ENCODE peak calls at places on chromosomes 13 and 19, in seven cellular contexts. P, Z, F, M, R, J and I are unnamed samples.

GRCh38 chr19:12648088-12648487 is 18.5 kb downstream of the MAN2B1 start:
- DNase-seq in P (peak; percentile 85), M (peak; percentile 53), J (no peak), R (no peak), F (no peak), Z (no peak), I (no peak)

GRCh38 chr13:97573011-97573410 is 139.0 kb downstream of the RAP2A start:
- DNase-seq in P (no peak), F (no peak), R (no peak), J (no peak), Z (no peak), M (no peak), I (no peak)

GRCh38 chr19:41957838-41958366 is 1.2 kb downstream of the RABAC1 start:
- DNase-seq in P (peak; percentile 90), R (no peak), Z (peak; percentile 81), J (peak; percentile 72), M (peak; percentile 87), F (peak; percentile 75), I (peak; percentile 79)

GRCh38 chr19:35231956-35232746 is 3.6 kb upstream of the FAM187B start:
- DNase-seq in R (no peak), P (no peak), J (no peak), Z (no peak), M (no peak), F (no peak), I (no peak)

GRCh38 chr13:39767791-39768564 is 112.5 kb downstream of the COG6 start:
- DNase-seq in Z (no peak), P (no peak), F (no peak), J (no peak), R (no peak), M (no peak), I (no peak)

GRCh38 chr19:37817180-37817911 is 38.0 kb upstream of the ZNF573 start:
- DNase-seq in Z (no peak), M (no peak), J (peak; percentile 86), R (no peak), P (peak; percentile 86), F (peak; percentile 63), I (no peak)

GRCh38 chr19:32816555-32817099 is 52.9 kb downstream of the SLC7A9 start:
- DNase-seq in P (no peak), Z (no peak), J (no peak), R (no peak), M (no peak), F (peak; percentile 46), I (no peak)

GRCh38 chr19:3975637-3976087 is 4.8 kb upstream of the DAPK3 start:
- DNase-seq in F (no peak), R (no peak), P (no peak), J (peak; percentile 49), Z (no peak), M (no peak), I (no peak)

GRCh38 chr19:49997709-49998108 is 27.5 kb downstream of the VRK3 start:
- DNase-seq in P (peak; percentile 78), R (peak; percentile 26), J (peak; percentile 51), F (no peak), M (peak; percentile 79), Z (peak; percentile 56), I (peak; percentile 49)

GRCh38 chr13:112643759-112644459 is 45.9 kb upstream of the ATP11A start:
- DNase-seq in P (no peak), R (no peak), M (no peak), J (no peak), F (no peak), Z (peak; percentile 13), I (no peak)

GRCh38 chr13:46160474-46161066 is 21.4 kb downstream of the LCP1 start:
- DNase-seq in P (peak; percentile 75), M (peak; percentile 24), R (no peak), Z (peak; percentile 58), J (no peak), F (peak; percentile 40), I (peak; percentile 48)

GRCh38 chr13:76873454-76873853 is 12.8 kb downstream of the KCTD12 start:
- DNase-seq in F (no peak), M (no peak), R (no peak), Z (no peak), P (no peak), J (no peak), I (no peak)

GRCh38 chr13:89497658-89498057 is 1826.5 kb downstream of the SLITRK5 start:
- DNase-seq in J (no peak), R (no peak), Z (no peak), P (no peak), M (no peak), F (no peak), I (no peak)

GRCh38 chr19:44552324-44552723 is 22.8 kb upstream of the CEACAM20 start:
- DNase-seq in Z (peak; percentile 47), F (peak; percentile 50), R (no peak), J (peak; percentile 95), M (peak; percentile 71), P (peak; percentile 40), I (peak; percentile 63)

GRCh38 chr13:38899581-38899980 is 91.0 kb downstream of the STOML3 start:
- DNase-seq in J (no peak), P (no peak), R (no peak), Z (no peak), F (no peak), M (no peak), I (no peak)

GRCh38 chr13:40185393-40185792 is 481.0 kb downstream of the FOXO1 start:
- DNase-seq in J (no peak), M (no peak), F (no peak), Z (no peak), P (no peak), R (no peak), I (no peak)

DNA sequence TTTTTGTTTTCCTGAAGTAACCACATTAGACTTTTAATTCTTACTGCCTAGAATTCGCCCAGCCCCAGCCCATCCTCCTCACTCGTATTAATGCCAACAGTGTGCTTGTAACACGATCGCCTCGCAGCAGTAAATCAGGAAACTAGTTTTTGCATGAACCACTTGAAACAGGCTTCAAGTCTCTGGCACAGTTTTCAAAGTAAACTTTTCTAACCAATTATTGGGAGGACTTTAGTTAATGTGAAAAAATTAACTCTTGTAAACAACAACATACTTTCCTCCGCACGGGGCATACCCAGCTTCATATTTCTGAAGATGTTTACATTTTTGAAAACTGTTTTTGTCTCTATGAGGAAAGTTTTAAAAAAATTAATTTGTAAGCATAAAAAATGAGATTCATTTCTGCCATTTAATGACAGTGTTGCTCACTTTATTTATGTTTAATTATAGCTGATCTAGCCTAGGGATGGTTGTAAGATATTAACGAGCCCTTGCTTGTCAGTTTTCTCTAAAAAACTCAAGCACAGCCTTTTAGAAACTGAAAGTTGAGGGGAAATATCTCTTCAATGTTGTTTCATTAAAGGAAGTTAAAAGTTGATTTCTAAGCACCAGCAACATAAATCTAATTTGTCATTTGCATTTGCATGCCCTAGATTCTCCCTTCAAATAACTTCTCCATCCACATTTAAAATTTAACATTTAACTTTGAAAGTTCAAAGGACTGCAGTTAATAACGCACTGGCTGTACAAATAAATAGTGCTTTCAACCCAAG is 39.4 kb downstream of the TNFRSF19 start:
- DNase-seq in F (no peak), J (no peak), P (no peak), Z (no peak), M (no peak), R (no peak), I (no peak)
- TF ChIP-seq YY1 in F (no peak), J (no peak), P (no peak), Z (no peak), M (no peak), R (no peak), I (no peak)

GRCh38 chr19:8451885-8452284 is 7.1 kb downstream of the HNRNPM start:
- DNase-seq in J (no peak), M (no peak), Z (peak; percentile 28), R (no peak), F (no peak), P (no peak), I (no peak)
- TF ChIP-seq YY1 in J (no peak), M (no peak), Z (no peak), R (no peak), F (no peak), P (no peak), I (no peak)

DNA sequence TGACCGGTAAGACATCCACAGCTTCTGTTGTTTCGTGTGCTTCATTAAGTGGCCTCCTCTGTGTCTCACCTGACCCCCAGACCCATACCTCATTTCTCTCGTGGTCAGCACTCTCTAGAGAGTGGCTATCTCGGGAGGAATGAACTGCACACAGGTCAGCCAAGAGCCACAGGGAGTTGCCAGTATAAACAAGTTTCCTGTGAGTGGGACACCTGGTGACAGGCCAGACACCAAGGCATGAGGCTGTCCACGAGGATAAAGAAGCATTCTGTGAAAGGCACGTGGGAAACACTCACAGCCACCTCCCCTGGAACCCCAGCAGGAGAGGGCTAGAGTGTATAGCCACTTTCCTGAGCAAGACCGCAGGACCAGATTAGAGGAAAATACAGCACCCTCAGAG is 115.8 kb downstream of the NUFIP1 start:
- DNase-seq in F (no peak), P (no peak), Z (no peak), M (no peak), R (no peak), J (no peak), I (no peak)
- TF ChIP-seq YY1 in F (no peak), P (no peak), Z (no peak), M (no peak), R (no peak), J (no peak), I (no peak)

GRCh38 chr19:45613926-45614725 is 12.1 kb upstream of the GPR4 start:
- DNase-seq in Z (no peak), P (no peak), R (peak; percentile 73), M (no peak), F (no peak), J (no peak), I (peak; percentile 84)

GRCh38 chr19:45616709-45617027 is 14.7 kb upstream of the GPR4 start:
- DNase-seq in R (no peak), M (no peak), P (no peak), F (no peak), J (no peak), Z (no peak), I (no peak)

GRCh38 chr19:45621976-45622503 is 17.2 kb downstream of the EML2 start:
- DNase-seq in F (no peak), M (no peak), R (no peak), Z (no peak), J (no peak), P (no peak), I (no peak)

GRCh38 chr19:45621389-45621788 is 17.8 kb downstream of the EML2 start:
- DNase-seq in F (no peak), M (no peak), P (no peak), Z (no peak), J (no peak), R (no peak), I (no peak)

DNA sequence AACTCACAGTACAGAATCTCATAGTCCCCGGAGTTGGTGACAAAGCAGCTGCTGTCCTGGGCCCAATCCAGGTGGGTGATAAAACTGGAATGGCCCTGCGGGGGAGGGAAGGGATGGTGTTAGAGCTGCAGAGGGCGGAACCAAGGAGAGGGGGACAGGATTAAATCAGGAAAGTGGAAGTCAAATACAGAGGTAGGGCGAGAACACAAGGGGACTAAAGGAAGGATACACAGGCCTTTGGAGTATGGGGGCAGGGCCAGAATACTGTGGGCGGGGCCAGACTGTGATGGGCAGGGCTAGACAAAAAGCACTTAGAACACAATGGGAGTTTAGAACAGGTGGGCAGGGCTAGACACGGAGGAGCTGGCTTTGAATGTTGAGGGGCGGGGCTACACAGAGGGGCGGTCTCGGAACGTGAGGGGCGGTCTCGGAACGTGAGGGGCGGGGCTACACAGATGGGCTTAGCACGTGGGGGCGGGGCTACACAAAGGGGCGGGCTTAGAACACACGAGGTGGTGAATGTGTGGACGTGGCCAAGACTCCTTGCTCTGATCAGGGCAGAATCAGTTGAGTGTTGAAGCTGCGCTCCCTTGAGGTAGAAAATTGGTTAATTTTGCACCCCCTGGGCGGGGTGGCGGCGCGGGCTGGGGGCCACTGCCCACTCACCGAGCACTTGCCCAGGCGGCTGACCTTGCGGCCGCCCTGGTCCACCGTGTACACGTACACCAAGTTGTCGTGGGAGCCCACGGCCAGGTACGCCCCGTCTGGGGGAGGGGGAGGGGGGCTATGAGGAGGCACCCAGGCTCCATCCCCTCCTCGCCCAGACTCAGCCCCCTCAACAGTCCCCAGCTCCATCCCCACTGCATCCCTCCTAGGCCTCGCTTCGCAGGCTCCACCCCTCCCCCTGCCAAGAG is 14.0 kb upstream of the GPR4 start:
- DNase-seq in F (peak; percentile 93), R (peak; percentile 48), M (peak; percentile 97), P (peak; percentile 96), Z (peak; percentile 62), J (peak; percentile 99), I (peak; percentile 97)
- TF ChIP-seq YY1 in F (no peak), R (no peak), M (no peak), P (no peak), Z (no peak), J (no peak), I (no peak)